ENCODE peak calls at places on chromosomes 2 and 18, in six cellular contexts. N is ovary, T is endodermal cell, U is endothelial cell, K is fibroblast of lung, Q is SK-N-SH. S is an unnamed sample.

GRCh38 chr18:59783138-59783537 is 85.9 kb upstream of the CCBE1 start:
- DNase-seq in K (peak), Q (peak), T (peak), N (peak), U (peak), S (peak)

GRCh38 chr2:9408641-9409151 is 14.6 kb downstream of the ITGB1BP1 start:
- DNase-seq in N (no peak), T (no peak), K (no peak), Q (no peak), U (no peak), S (no peak)

GRCh38 chr18:24672165-24672950 is 211.9 kb downstream of the HRH4 start:
- DNase-seq in Q (peak), K (peak), T (no peak), N (no peak), U (no peak), S (no peak)

GRCh38 chr2:237858294-237859081 is 935 bp upstream of the RAMP1 start:
- DNase-seq in U (peak), N (peak), Q (peak), K (peak), T (peak), S (peak)

GRCh38 chr2:109528811-109529501 is 84.8 kb downstream of the SEPTIN10 start:
- DNase-seq in U (no peak), N (peak), T (peak), K (no peak), Q (no peak), S (no peak)

GRCh38 chr2:28821295-28821958 is 10.8 kb downstream of the SPDYA start:
- DNase-seq in U (peak), K (peak), T (peak), Q (peak), N (peak), S (peak)

GRCh38 chr18:75044296-75044695 is 164.6 kb downstream of the PTGR3 start:
- DNase-seq in U (no peak), Q (no peak), T (no peak), K (no peak), N (no peak), S (no peak)

GRCh38 chr2:84815146-84815545 is 65.7 kb downstream of the TRABD2A start:
- DNase-seq in N (no peak), T (no peak), K (peak), Q (no peak), U (no peak), S (peak)

GRCh38 chr18:26017929-26018328 is 72.5 kb downstream of the SS18 start:
- DNase-seq in T (no peak), N (no peak), Q (no peak), U (no peak), K (peak), S (no peak)

GRCh38 chr2:29207352-29207751 is 92.1 kb downstream of the CLIP4 start:
- DNase-seq in N (no peak), T (no peak), U (no peak), Q (no peak), K (no peak), S (no peak)

GRCh38 chr2:109701362-109701761 is 87.2 kb downstream of the SOWAHC start:
- DNase-seq in Q (no peak), K (no peak), N (no peak), U (no peak), T (no peak), S (no peak)

GRCh38 chr2:65724341-65724740 is 291.9 kb upstream of the SPRED2 start:
- DNase-seq in N (no peak), T (no peak), U (no peak), Q (no peak), K (no peak), S (no peak)

GRCh38 chr2:65724752-65725151 is 292.4 kb upstream of the SPRED2 start:
- DNase-seq in Q (no peak), T (no peak), K (no peak), N (no peak), U (no peak), S (no peak)

GRCh38 chr2:65722028-65722427 is 289.6 kb upstream of the SPRED2 start:
- DNase-seq in N (peak), T (peak), K (peak), U (peak), Q (peak), S (no peak)
- TF ChIP-seq CTCF in N (peak), T (peak), K (peak), U (no peak), Q (no peak), S (no peak)

GRCh38 chr2:83585250-83585649 is 873.8 kb downstream of the SUCLG1 start:
- DNase-seq in N (no peak), U (no peak), T (no peak), K (no peak), Q (no peak), S (no peak)

GRCh38 chr2:83584674-83585073 is 874.4 kb downstream of the SUCLG1 start:
- DNase-seq in K (no peak), Q (no peak), U (no peak), N (no peak), T (no peak), S (peak)

GRCh38 chr2:83582589-83582988 is 876.5 kb downstream of the SUCLG1 start:
- DNase-seq in U (no peak), N (no peak), Q (no peak), K (no peak), T (no peak), S (no peak)

DNA sequence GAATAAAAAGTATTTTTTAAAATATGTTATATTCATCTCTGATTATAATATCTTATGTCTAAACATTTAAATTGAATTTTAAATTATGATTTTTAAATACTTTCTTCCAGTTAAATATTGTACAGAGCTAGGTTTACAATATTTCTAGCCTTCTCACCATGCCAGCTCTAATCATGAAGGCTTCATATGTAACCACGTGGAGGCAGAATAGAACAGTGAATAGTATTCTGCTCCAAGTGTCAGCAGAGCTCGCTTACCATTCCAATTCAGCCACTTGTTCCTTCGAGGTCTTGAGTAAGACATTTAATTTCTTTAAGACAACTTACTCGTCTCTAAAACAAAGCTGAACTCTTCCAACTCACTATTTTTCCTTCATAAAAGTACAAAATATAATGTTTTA is 871.8 kb downstream of the SUCLG1 start:
- DNase-seq in T (no peak), U (no peak), Q (no peak), N (no peak), K (no peak), S (no peak)
- TF ChIP-seq CTCF in T (peak), U (no peak), Q (peak), N (no peak), K (no peak), S (no peak)

DNA sequence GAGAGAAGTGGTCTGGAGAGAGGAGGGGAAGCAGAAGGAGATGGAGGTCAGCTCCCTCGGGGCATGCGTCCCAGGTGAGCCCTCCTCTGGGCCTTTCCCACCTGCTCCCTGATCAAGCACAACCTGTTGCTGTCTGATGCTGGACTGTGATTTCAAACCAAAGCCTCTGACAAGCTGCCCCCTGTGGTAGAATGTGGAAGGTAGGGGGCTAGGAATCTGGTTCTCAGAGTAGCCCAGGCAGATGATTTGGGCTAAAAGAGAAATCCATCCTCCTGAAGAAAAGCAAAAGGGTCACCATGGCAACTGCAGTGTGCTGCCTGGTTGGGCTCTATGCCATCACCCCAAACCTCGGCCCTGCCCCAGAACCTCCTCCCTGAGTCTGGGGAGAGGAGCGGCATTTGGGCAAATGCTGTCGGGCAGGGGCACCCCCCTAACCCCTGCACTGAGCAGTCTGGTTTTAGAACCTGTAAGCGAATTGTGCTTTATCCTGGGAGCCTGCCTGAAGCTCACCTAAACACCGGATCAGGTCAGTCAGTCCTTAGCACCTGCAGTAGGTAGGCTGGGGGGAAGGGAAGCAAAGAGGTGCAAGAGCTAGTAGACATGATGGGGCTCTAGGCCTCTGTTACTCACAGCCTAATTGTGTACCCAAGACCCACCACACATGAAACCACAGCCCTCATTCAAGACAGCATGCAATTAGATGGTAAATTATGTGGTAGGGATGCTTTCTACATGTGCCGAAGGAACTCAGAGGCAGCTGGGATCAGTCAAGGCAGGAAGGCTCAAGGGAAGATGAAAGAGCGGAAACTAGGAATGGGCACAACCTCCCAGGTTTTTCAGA is 83.6 kb downstream of the DNMT3A start:
- DNase-seq in T (peak), K (no peak), U (no peak), N (no peak), Q (no peak), S (no peak)
- TF ChIP-seq CTCF in T (peak), K (no peak), U (no peak), N (no peak), Q (peak), S (peak)

DNA sequence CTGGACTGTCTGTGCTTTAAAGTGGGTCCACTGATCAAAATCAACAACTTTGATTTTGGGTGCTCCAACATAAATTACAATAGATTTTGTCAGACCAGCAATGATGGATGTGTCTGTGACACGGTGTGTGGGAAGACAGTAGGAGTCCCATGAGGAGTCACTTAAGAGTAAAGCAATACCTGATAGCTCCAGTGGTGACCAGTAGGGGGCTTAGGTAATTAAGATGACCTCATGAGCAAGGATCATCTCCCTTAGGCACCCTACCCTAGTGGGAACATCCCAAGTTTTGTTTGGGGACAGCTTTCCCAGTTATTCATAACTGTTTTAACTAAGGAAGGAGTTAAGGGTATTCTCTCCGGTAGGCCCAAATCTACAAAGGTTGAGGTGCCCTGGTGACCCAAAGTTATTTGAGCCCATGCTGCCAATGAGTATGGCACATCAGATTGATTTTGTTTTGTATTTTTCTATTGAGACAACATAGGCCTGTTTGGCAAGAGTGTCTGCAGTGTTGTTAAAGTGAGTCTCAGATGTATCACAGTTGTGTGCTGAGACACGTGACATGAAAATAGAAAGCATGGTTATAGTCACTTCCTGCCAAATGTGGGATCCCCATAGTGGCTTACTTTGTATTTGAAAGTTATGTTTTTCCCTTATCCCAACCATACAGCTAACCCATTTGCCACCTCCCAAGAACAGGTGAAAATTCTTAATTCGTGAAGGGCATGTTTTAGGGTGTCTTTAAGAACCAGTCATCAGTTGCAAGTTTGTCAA is 1337.6 kb upstream of the SLC39A10 start:
- DNase-seq in U (no peak), Q (peak), N (no peak), K (no peak), T (peak), S (no peak)
- TF ChIP-seq CTCF in U (peak), Q (peak), N (no peak), K (no peak), T (peak), S (no peak)

S was measured in fibroblast of the aortic adventitia.